ENCODE peak calls at places on chromosomes 3 and 15, in seven cellular contexts. K, E, I, G, W, U and J are unnamed samples.

GRCh38 chr15:99709243-99709986 is 23.8 kb downstream of the LYSMD4 start:
- DNase-seq in W (no peak), G (no peak), I (no peak), E (no peak), U (no peak), K (no peak), J (no peak)

GRCh38 chr15:85837011-85837433 is 42.3 kb upstream of the KLHL25 start:
- DNase-seq in K (no peak), I (no peak), G (no peak), U (peak), E (no peak), W (no peak), J (no peak)

GRCh38 chr3:172703966-172704365 is 6.9 kb downstream of the NCEH1 start:
- DNase-seq in W (no peak), E (no peak), G (no peak), K (no peak), I (no peak), U (no peak), J (no peak)

GRCh38 chr15:31467361-31467760 is 140.7 kb downstream of the KLF13 start:
- DNase-seq in W (no peak), I (no peak), K (no peak), E (no peak), U (no peak), G (no peak), J (no peak)

GRCh38 chr15:25787855-25788521 is 75.1 kb downstream of the ATP10A start:
- DNase-seq in I (no peak), E (no peak), G (no peak), U (peak), K (peak), W (no peak), J (no peak)

GRCh38 chr15:49044761-49045571 is 1.3 kb downstream of the SECISBP2L start:
- DNase-seq in W (no peak), G (no peak), I (no peak), U (no peak), E (no peak), K (no peak), J (no peak)

GRCh38 chr15:95284933-95285401 is 1045.5 kb upstream of the NR2F2 start:
- DNase-seq in E (peak), U (no peak), K (no peak), G (no peak), I (no peak), W (peak), J (no peak)

GRCh38 chr15:42373274-42373673 is 14.0 kb downstream of the CAPN3 start:
- DNase-seq in G (no peak), U (no peak), I (peak), K (no peak), W (no peak), E (no peak), J (no peak)

GRCh38 chr15:75749820-75750219 is 37.2 kb upstream of the CSPG4 start:
- DNase-seq in W (no peak), U (no peak), G (no peak), E (no peak), K (no peak), I (no peak), J (no peak)

GRCh38 chr3:154656496-154656895 is 226.5 kb upstream of the GPR149 start:
- DNase-seq in G (no peak), I (no peak), E (no peak), W (no peak), U (no peak), K (no peak), J (no peak)

GRCh38 chr3:69838217-69838616 is 99.0 kb downstream of the MITF start:
- DNase-seq in U (no peak), W (no peak), E (no peak), G (peak), I (no peak), K (no peak), J (peak)

GRCh38 chr15:25170113-25170731 is 215.4 kb downstream of the SNRPN start:
- DNase-seq in G (no peak), U (peak), E (no peak), W (no peak), K (peak), I (peak), J (no peak)

GRCh38 chr3:129702934-129703712 is 96.6 kb upstream of the PLXND1 start:
- DNase-seq in U (no peak), K (no peak), W (no peak), G (no peak), I (no peak), E (no peak), J (no peak)

GRCh38 chr3:128575777-128576176 is 74.8 kb downstream of the RPN1 start:
- DNase-seq in U (no peak), G (no peak), E (peak), K (no peak), W (no peak), I (no peak), J (no peak)

GRCh38 chr3:14225421-14225820 is 46.8 kb downstream of the LSM3 start:
- DNase-seq in E (no peak), U (no peak), K (no peak), G (no peak), W (no peak), I (no peak), J (no peak)
- H3K4me3 ChIP-seq in E (no peak), U (no peak), K (no peak), G (no peak), W (no peak), I (no peak), J (no peak)

GRCh38 chr3:171283248-171284222 is 176.7 kb downstream of the TNIK start:
- DNase-seq in U (no peak), G (no peak), I (peak), E (no peak), W (no peak), K (peak), J (no peak)

GRCh38 chr3:171281256-171281655 is 178.9 kb downstream of the TNIK start:
- DNase-seq in G (no peak), E (no peak), K (no peak), U (no peak), W (no peak), I (no peak), J (no peak)

GRCh38 chr3:171284308-171285075 is 175.7 kb downstream of the TNIK start:
- DNase-seq in U (peak), G (peak), E (no peak), I (no peak), K (peak), W (no peak), J (peak)

GRCh38 chr3:171285287-171285686 is 174.9 kb downstream of the TNIK start:
- DNase-seq in U (no peak), E (no peak), I (no peak), W (no peak), K (no peak), G (no peak), J (no peak)

GRCh38 chr3:171282041-171282440 is 178.2 kb downstream of the TNIK start:
- DNase-seq in I (no peak), G (peak), W (no peak), K (no peak), E (no peak), U (no peak), J (peak)
- H3K4me3 ChIP-seq in I (peak), G (no peak), W (no peak), K (no peak), E (no peak), U (no peak), J (no peak)

DNA sequence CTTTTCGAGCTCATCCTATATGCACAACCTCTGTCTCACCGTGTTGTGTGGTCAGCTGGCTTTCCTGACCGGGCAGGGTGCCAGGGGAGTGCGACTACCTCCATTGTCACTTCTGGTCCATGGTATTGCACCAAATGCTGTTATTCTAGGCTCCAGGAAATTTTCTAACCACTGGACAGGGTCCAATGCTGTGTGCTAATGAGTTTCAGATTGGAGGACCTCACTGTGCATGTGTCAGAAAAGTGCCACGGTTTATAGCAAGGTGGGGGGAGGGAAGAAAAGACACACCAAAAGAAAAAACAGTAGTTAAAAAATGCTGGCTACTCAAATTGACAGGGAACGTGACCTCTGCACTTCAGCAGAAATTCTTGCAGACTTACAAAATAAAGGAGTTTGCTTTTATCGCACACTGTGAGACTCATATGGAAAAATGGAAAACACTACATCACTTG is 480.1 kb downstream of the FOXP1 start:
- DNase-seq in K (peak), E (no peak), I (peak), W (no peak), G (peak), U (no peak), J (no peak)
- H3K4me3 ChIP-seq in K (no peak), E (no peak), I (no peak), W (no peak), G (no peak), U (no peak), J (no peak)

GRCh38 chr3:174536319-174536718 is 322.8 kb upstream of the NAALADL2 start:
- DNase-seq in G (no peak), E (peak), U (no peak), I (no peak), W (no peak), K (no peak), J (no peak)

GRCh38 chr3:174540081-174540480 is 319.1 kb upstream of the NAALADL2 start:
- DNase-seq in G (no peak), E (peak), I (no peak), W (no peak), U (no peak), K (no peak), J (no peak)

GRCh38 chr3:174540536-174540935 is 318.6 kb upstream of the NAALADL2 start:
- DNase-seq in W (no peak), I (no peak), E (peak), U (no peak), K (no peak), G (no peak), J (no peak)

GRCh38 chr3:174541708-174542107 is 317.4 kb upstream of the NAALADL2 start:
- DNase-seq in U (no peak), K (no peak), E (no peak), G (no peak), W (no peak), I (no peak), J (no peak)

GRCh38 chr3:174538116-174538515 is 321.0 kb upstream of the NAALADL2 start:
- DNase-seq in G (no peak), W (no peak), I (no peak), E (peak), K (no peak), U (no peak), J (no peak)
- H3K4me3 ChIP-seq in G (no peak), W (no peak), I (no peak), E (no peak), K (no peak), U (no peak), J (no peak)

DNA sequence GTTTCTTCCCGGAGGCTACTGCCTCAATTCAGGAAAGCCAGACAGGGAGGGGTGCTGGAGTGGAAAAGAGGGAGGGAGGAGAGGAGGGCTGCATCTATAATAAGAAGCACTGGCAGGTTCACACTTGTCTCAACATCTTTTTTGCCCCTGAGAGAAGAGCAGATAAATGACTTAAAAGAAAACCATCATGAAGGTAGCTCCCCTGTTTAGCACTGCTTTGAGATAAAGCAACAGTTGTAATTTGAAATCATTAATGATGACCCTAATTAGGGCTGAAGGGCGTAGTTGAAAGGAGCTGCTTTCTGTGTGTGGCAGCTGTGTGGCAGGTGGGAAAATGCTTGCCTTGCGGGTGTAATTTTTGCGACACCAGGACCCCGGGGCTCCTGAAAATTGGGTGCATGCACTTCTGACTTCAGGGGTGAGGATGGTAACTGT is 222.8 kb upstream of the IL12A start:
- DNase-seq in U (no peak), G (no peak), W (no peak), I (no peak), K (peak), E (no peak), J (no peak)
- H3K4me3 ChIP-seq in U (peak), G (peak), W (no peak), I (peak), K (peak), E (peak), J (peak)